ENCODE peak calls at places on chromosomes 11 and 22, in four cellular contexts. One of them, this sample, is unnamed.

GRCh38 chr11:104694259-104695070 is 203.8 kb downstream of the CASP12 start:
- DNase-seq in neural crest cell: no peak
- DNase-seq in transverse colon: no peak
- DNase-seq in A673: no peak
- DNase-seq in this sample: no peak

GRCh38 chr22:29260601-29261315 is 7.0 kb downstream of the RHBDD3 start:
- DNase-seq in transverse colon: no peak
- DNase-seq in A673: no peak
- DNase-seq in neural crest cell: no peak
- DNase-seq in this sample: no peak

GRCh38 chr11:68810164-68810563 is 31.6 kb downstream of the CPT1A start:
- DNase-seq in A673: peak
- DNase-seq in neural crest cell: no peak
- DNase-seq in transverse colon: peak
- DNase-seq in this sample: no peak

GRCh38 chr11:67254768-67255167 is 11.5 kb upstream of the GRK2 start:
- DNase-seq in transverse colon: no peak
- DNase-seq in neural crest cell: no peak
- DNase-seq in A673: no peak
- DNase-seq in this sample: no peak

GRCh38 chr22:35039625-35040024 is 26.3 kb upstream of the ISX start:
- DNase-seq in A673: no peak
- DNase-seq in neural crest cell: no peak
- DNase-seq in transverse colon: no peak
- DNase-seq in this sample: no peak

GRCh38 chr22:19691721-19692341 is 22.5 kb upstream of the SEPTIN5 start:
- DNase-seq in A673: no peak
- DNase-seq in transverse colon: no peak
- DNase-seq in neural crest cell: no peak
- DNase-seq in this sample: no peak

GRCh38 chr22:29141078-29141688 is 64.5 kb upstream of the EMID1 start:
- DNase-seq in transverse colon: no peak
- DNase-seq in A673: no peak
- DNase-seq in neural crest cell: no peak
- DNase-seq in this sample: no peak

GRCh38 chr11:97445561-97445960 is 1055.7 kb downstream of the JRKL start:
- DNase-seq in A673: no peak
- DNase-seq in transverse colon: no peak
- DNase-seq in neural crest cell: no peak
- DNase-seq in this sample: no peak

GRCh38 chr11:80727315-80727714 is 1286.5 kb upstream of the TENM4 start:
- DNase-seq in transverse colon: no peak
- DNase-seq in neural crest cell: no peak
- DNase-seq in A673: peak
- DNase-seq in this sample: no peak

GRCh38 chr22:45473626-45474237 is 29.0 kb upstream of the FBLN1 start:
- DNase-seq in neural crest cell: no peak
- DNase-seq in transverse colon: no peak
- DNase-seq in A673: no peak
- DNase-seq in this sample: no peak

GRCh38 chr11:39435641-39436040 is 2023.8 kb downstream of the LRRC4C start:
- DNase-seq in neural crest cell: no peak
- DNase-seq in transverse colon: no peak
- DNase-seq in A673: peak
- DNase-seq in this sample: no peak

GRCh38 chr22:29011200-29011867 is 50.3 kb downstream of the C22orf31 start:
- DNase-seq in A673: no peak
- DNase-seq in neural crest cell: no peak
- DNase-seq in transverse colon: peak
- DNase-seq in this sample: no peak

GRCh38 chr11:120528749-120529148 is 17.2 kb downstream of the GRIK4 start:
- DNase-seq in A673: no peak
- DNase-seq in neural crest cell: no peak
- DNase-seq in transverse colon: no peak
- DNase-seq in this sample: no peak

GRCh38 chr11:93468286-93468685 is 74.9 kb downstream of the SMCO4 start:
- DNase-seq in transverse colon: no peak
- DNase-seq in neural crest cell: no peak
- DNase-seq in A673: no peak
- DNase-seq in this sample: no peak

GRCh38 chr11:94120946-94121345 is 7.7 kb upstream of the PANX1 start:
- DNase-seq in transverse colon: no peak
- DNase-seq in A673: no peak
- DNase-seq in neural crest cell: no peak
- DNase-seq in this sample: no peak

GRCh38 chr11:57131080-57131790 is 50.5 kb upstream of the LRRC55 start:
- DNase-seq in neural crest cell: peak
- DNase-seq in A673: peak
- DNase-seq in transverse colon: peak
- DNase-seq in this sample: no peak

GRCh38 chr22:21865041-21865440 is 2.4 kb downstream of the MAPK1 start:
- DNase-seq in transverse colon: no peak
- DNase-seq in neural crest cell: no peak
- DNase-seq in A673: peak
- DNase-seq in this sample: no peak

GRCh38 chr11:28738549-28738948 is 630.4 kb downstream of the METTL15 start:
- DNase-seq in neural crest cell: no peak
- DNase-seq in A673: no peak
- DNase-seq in transverse colon: no peak
- DNase-seq in this sample: no peak

GRCh38 chr22:50303848-50304527 is 3.5 kb downstream of the PLXNB2 start:
- DNase-seq in transverse colon: peak
- DNase-seq in neural crest cell: no peak
- DNase-seq in A673: peak
- DNase-seq in this sample: peak

GRCh38 chr11:76456571-76456970 is 11.8 kb downstream of the EMSY start:
- DNase-seq in A673: no peak
- DNase-seq in neural crest cell: no peak
- DNase-seq in transverse colon: no peak
- DNase-seq in this sample: no peak

GRCh38 chr11:33172345-33172744 is 11.1 kb upstream of the CSTF3 start:
- DNase-seq in transverse colon: no peak
- DNase-seq in A673: no peak
- DNase-seq in neural crest cell: no peak
- DNase-seq in this sample: no peak

GRCh38 chr11:7319501-7319900 is 67.8 kb downstream of the SYT9 start:
- DNase-seq in transverse colon: no peak
- DNase-seq in neural crest cell: no peak
- DNase-seq in A673: no peak
- DNase-seq in this sample: no peak

GRCh38 chr11:28228196-28228595 is 120.0 kb downstream of the METTL15 start:
- DNase-seq in transverse colon: no peak
- DNase-seq in A673: peak
- DNase-seq in neural crest cell: no peak
- DNase-seq in this sample: no peak

GRCh38 chr22:28333106-28333505 is 346.5 kb downstream of the TTC28 start:
- DNase-seq in transverse colon: no peak
- DNase-seq in neural crest cell: no peak
- DNase-seq in A673: no peak
- DNase-seq in this sample: no peak

GRCh38 chr11:131423715-131424114 is 53.3 kb downstream of the NTM start:
- DNase-seq in neural crest cell: no peak
- DNase-seq in A673: no peak
- DNase-seq in transverse colon: no peak
- DNase-seq in this sample: no peak

GRCh38 chr11:68036717-68037239 is 2.0 kb upstream of the TCIRG1 start:
- DNase-seq in neural crest cell: no peak
- DNase-seq in A673: no peak
- DNase-seq in transverse colon: peak
- DNase-seq in this sample: no peak

GRCh38 chr22:33126881-33127280 is 68.7 kb upstream of the SYN3 start:
- DNase-seq in neural crest cell: no peak
- DNase-seq in transverse colon: no peak
- DNase-seq in A673: peak
- DNase-seq in this sample: no peak

GRCh38 chr11:16986434-16987204 is 27.6 kb downstream of the PLEKHA7 start:
- DNase-seq in neural crest cell: no peak
- DNase-seq in transverse colon: peak
- DNase-seq in A673: peak
- DNase-seq in this sample: no peak

GRCh38 chr11:35182317-35182939 is 43.5 kb downstream of the CD44 start:
- DNase-seq in neural crest cell: no peak
- DNase-seq in transverse colon: no peak
- DNase-seq in A673: no peak
- DNase-seq in this sample: no peak

GRCh38 chr11:65411681-65412070 is 10.9 kb upstream of the NEAT1 start:
- DNase-seq in transverse colon: no peak
- DNase-seq in neural crest cell: no peak
- DNase-seq in A673: no peak
- DNase-seq in this sample: no peak

This sample was measured in GOT3.